ENCODE peak calls at places on chromosomes 12 and 14, in ten cellular contexts. B, X, D, S, A, Z, J, G, R and W are unnamed samples.
A peak's percentile ranks its signal among the peaks of the same experiment; 100 is the strongest.

GRCh38 chr14:96105921-96106441 is 66.8 kb downstream of the C14orf132 start:
- DNase-seq in B (no peak), X (no peak), D (no peak), S (no peak), A (no peak), Z (no peak), J (no peak), G (peak; percentile 52), R (no peak), W (peak; percentile 94)

GRCh38 chr14:59755388-59755787 is 115.2 kb downstream of the RTN1 start:
- DNase-seq in B (no peak), X (no peak), D (no peak), S (no peak), A (no peak), Z (no peak), J (no peak), G (no peak), R (no peak), W (no peak)

GRCh38 chr14:59028476-59029202 is 159.8 kb upstream of the DAAM1 start:
- DNase-seq in B (peak; percentile 2), X (peak; percentile 61), D (peak; percentile 27), S (peak; percentile 1), A (peak; percentile 56), Z (peak; percentile 53), J (peak; percentile 27), G (peak; percentile 55), R (peak; percentile 87), W (peak; percentile 58)

GRCh38 chr12:116790066-116790465 is 52.0 kb downstream of the RNFT2 start:
- DNase-seq in B (no peak), X (no peak), D (no peak), S (no peak), A (no peak), Z (no peak), J (no peak), G (no peak), R (no peak), W (no peak)

GRCh38 chr12:52924764-52925716 is 20.2 kb upstream of the KRT8 start:
- DNase-seq in B (no peak), X (no peak), D (no peak), S (no peak), A (no peak), Z (no peak), J (no peak), G (no peak), R (peak; percentile 86), W (peak; percentile 22)

GRCh38 chr12:114666746-114667668 is 17.0 kb downstream of the TBX3 start:
- DNase-seq in B (no peak), X (no peak), D (no peak), S (no peak), A (no peak), Z (no peak), J (no peak), G (no peak), R (no peak), W (peak; percentile 89)

GRCh38 chr14:96059519-96060135 is 20.5 kb downstream of the C14orf132 start:
- DNase-seq in B (no peak), X (no peak), D (no peak), S (no peak), A (no peak), Z (no peak), J (no peak), G (no peak), R (no peak), W (no peak)

GRCh38 chr12:32106153-32106516 is 512 bp upstream of the BICD1 start:
- DNase-seq in B (no peak), X (no peak), D (no peak), S (no peak), A (no peak), Z (no peak), J (no peak), G (no peak), R (no peak), W (no peak)

GRCh38 chr12:96473394-96474093 is 15.8 kb upstream of the CFAP54 start:
- DNase-seq in B (no peak), X (no peak), D (no peak), S (no peak), A (no peak), Z (no peak), J (no peak), G (no peak), R (no peak), W (no peak)

GRCh38 chr12:2451025-2451424 is 343.7 kb upstream of the FKBP4 start:
- DNase-seq in B (no peak), X (no peak), D (no peak), S (no peak), A (no peak), Z (no peak), J (peak; percentile 33), G (no peak), R (peak; percentile 34), W (no peak)

GRCh38 chr12:3533703-3534386 is 42.8 kb downstream of the PRMT8 start:
- DNase-seq in B (no peak), X (no peak), D (no peak), S (no peak), A (peak; percentile 9), Z (no peak), J (no peak), G (peak; percentile 38), R (no peak), W (peak; percentile 87)

GRCh38 chr14:77615231-77616132 is 955 bp downstream of the SPTLC2 start:
- DNase-seq in B (no peak), X (peak; percentile 9), D (no peak), S (peak; percentile 7), A (peak; percentile 59), Z (no peak), J (no peak), G (no peak), R (no peak), W (no peak)

GRCh38 chr12:132430838-132431826 is 58.8 kb upstream of the FBRSL1 start:
- DNase-seq in B (no peak), X (no peak), D (no peak), S (no peak), A (no peak), Z (no peak), J (no peak), G (no peak), R (no peak), W (no peak)